ENCODE peak calls at places on chromosomes 6 and 20, in eight cellular contexts. T is GM04504; M is effector memory CD8-positive, alpha-beta T cell; S is B cell; B is RCC 7860; H is upper lobe of right lung; O is NCI-H1092; C is NCI-H1105. U is an unnamed sample.

GRCh38 chr6:98764378-98764911 is 69.9 kb upstream of the POU3F2 start:
- DNase-seq in B (no peak), S (no peak), O (no peak), H (no peak), T (no peak), C (no peak), M (no peak), U (no peak)

GRCh38 chr6:36118550-36119107 is 11.7 kb upstream of the MAPK13 start:
- DNase-seq in C (peak; percentile 25), H (no peak), M (peak; percentile 66), S (no peak), O (no peak), B (peak; percentile 28), T (no peak), U (no peak)

GRCh38 chr6:135286962-135287525 is 105.9 kb downstream of the MYB start:
- DNase-seq in C (no peak), O (no peak), H (no peak), T (no peak), B (no peak), M (no peak), S (no peak), U (no peak)

GRCh38 chr6:24520929-24521546 is 26.3 kb downstream of the ALDH5A1 start:
- DNase-seq in T (peak; percentile 7), O (no peak), C (no peak), B (no peak), H (peak; percentile 77), M (peak; percentile 27), S (peak; percentile 43), U (peak; percentile 18)

GRCh38 chr6:70998148-70998547 is 41.3 kb upstream of the B3GAT2 start:
- DNase-seq in M (no peak), T (no peak), S (no peak), B (no peak), C (no peak), O (no peak), H (no peak), U (no peak)

GRCh38 chr6:167275001-167275400 is 16.1 kb upstream of the UNC93A start:
- DNase-seq in T (no peak), B (no peak), O (no peak), M (no peak), C (no peak), H (no peak), S (no peak), U (no peak)

GRCh38 chr20:40600441-40601235 is 88.4 kb downstream of the MAFB start:
- DNase-seq in T (no peak), B (no peak), M (no peak), H (no peak), O (no peak), C (no peak), S (no peak), U (no peak)

GRCh38 chr20:3924304-3925112 is 35.3 kb downstream of the PANK2 start:
- DNase-seq in O (no peak), H (peak; percentile 83), T (no peak), M (no peak), B (no peak), S (no peak), C (no peak), U (no peak)

GRCh38 chr6:93017213-93017612 is 402.1 kb downstream of the EPHA7 start:
- DNase-seq in S (no peak), H (no peak), C (no peak), T (no peak), M (no peak), B (no peak), O (no peak), U (no peak)

GRCh38 chr20:62583424-62583920 is 58.8 kb upstream of the SLCO4A1 start:
- DNase-seq in H (no peak), B (no peak), T (no peak), C (no peak), S (no peak), O (no peak), M (no peak), U (no peak)

GRCh38 chr20:49835031-49835430 is 22.4 kb downstream of the SLC9A8 start:
- DNase-seq in H (no peak), B (no peak), S (no peak), C (no peak), T (no peak), M (no peak), O (no peak), U (no peak)